ENCODE peak calls at places on chromosomes 16 and 17, in five cellular contexts. U is HTR-8/SVneo, E is hypothalamus, M is GM18507, C is left ventricle myocardium inferior. H is an unnamed sample.

GRCh38 chr16:84550096-84550495 is 45.6 kb upstream of the MEAK7 start:
- DNase-seq in U (no peak), C (no peak), M (no peak), E (no peak), H (no peak)

GRCh38 chr16:5025171-5025632 is 8.5 kb downstream of the NAGPA start:
- DNase-seq in M (no peak), C (peak), U (no peak), E (peak), H (peak)

GRCh38 chr16:13984794-13985193 is 64.8 kb downstream of the ERCC4 start:
- DNase-seq in C (no peak), E (no peak), U (no peak), M (no peak), H (no peak)

GRCh38 chr17:75877752-75878173 is 618 bp downstream of the TRIM47 start:
- DNase-seq in C (peak), M (no peak), E (no peak), U (peak), H (peak)

GRCh38 chr17:79393358-79394038 is 217.4 kb downstream of the RBFOX3 start:
- DNase-seq in E (peak), M (peak), C (peak), U (peak), H (peak)

GRCh38 chr16:85646976-85647375 is 33.9 kb downstream of the GSE1 start:
- DNase-seq in M (no peak), E (no peak), U (no peak), C (no peak), H (no peak)

GRCh38 chr16:49513040-49513439 is 139.4 kb downstream of the C16orf78 start:
- DNase-seq in C (no peak), E (no peak), U (no peak), M (no peak), H (no peak)

GRCh38 chr17:64441772-64442549 is 7.0 kb upstream of the MILR1 start:
- DNase-seq in E (peak), M (no peak), C (peak), U (peak), H (peak)

GRCh38 chr17:9985622-9986021 is 80.6 kb upstream of the RCVRN start:
- DNase-seq in E (no peak), M (no peak), U (no peak), C (no peak), H (no peak)

GRCh38 chr17:60743812-60744211 is 66.2 kb downstream of the BCAS3 start:
- DNase-seq in C (no peak), U (no peak), M (no peak), E (no peak), H (no peak)